ENCODE peak calls at places on chromosomes 2 and 18, in four cellular contexts. F, O, M and J are unnamed samples.

GRCh38 chr2:150586858-150587257 is 99.4 kb upstream of the RND3 start:
- DNase-seq in F (no peak), O (no peak), M (no peak), J (no peak)

GRCh38 chr2:27715318-27716165 is 51.9 kb downstream of the SLC4A1AP start:
- DNase-seq in F (peak), O (peak), M (peak), J (no peak)

GRCh38 chr2:98637401-98638144 is 29.2 kb downstream of the UNC50 start:
- DNase-seq in F (no peak), O (no peak), M (no peak), J (no peak)

GRCh38 chr18:44715245-44715644 is 34.6 kb downstream of the SETBP1 start:
- DNase-seq in F (no peak), O (peak), M (no peak), J (no peak)

GRCh38 chr2:9336209-9336533 is 87.2 kb downstream of the ITGB1BP1 start:
- DNase-seq in F (no peak), O (no peak), M (no peak), J (no peak)

GRCh38 chr2:35508601-35509000 is 847.0 kb upstream of the CRIM1 start:
- DNase-seq in F (no peak), O (no peak), M (no peak), J (no peak)

GRCh38 chr18:78406743-78407455 is 572.7 kb upstream of the SALL3 start:
- DNase-seq in F (no peak), O (no peak), M (no peak), J (no peak)

GRCh38 chr2:5236308-5236707 is 455.9 kb upstream of the SOX11 start:
- DNase-seq in F (peak), O (no peak), M (no peak), J (no peak)

GRCh38 chr18:79570266-79571201 is 109.1 kb upstream of the CTDP1 start:
- DNase-seq in F (peak), O (peak), M (no peak), J (no peak)

GRCh38 chr2:156511112-156511511 is 74.9 kb downstream of the GPD2 start:
- DNase-seq in F (no peak), O (no peak), M (no peak), J (no peak)

GRCh38 chr2:197196737-197197136 is 113.8 kb downstream of the ANKRD44 start:
- DNase-seq in F (no peak), O (no peak), M (no peak), J (no peak)

GRCh38 chr2:118013724-118014491 is at the start of gene CCDC93:
- DNase-seq in F (peak), O (peak), M (peak), J (peak)

GRCh38 chr2:85161626-85161960 is 28.4 kb downstream of the TCF7L1 start:
- DNase-seq in F (no peak), O (no peak), M (no peak), J (no peak)

GRCh38 chr2:60413819-60414178 is 139.7 kb downstream of the BCL11A start:
- DNase-seq in F (no peak), O (no peak), M (no peak), J (no peak)